ENCODE peak calls at places on chromosomes 11 and 22, in nine cellular contexts. One of them, this sample, is unnamed.

GRCh38 chr22:39266398-39267030 is 21.7 kb upstream of the PDGFB start:
- DNase-seq in activated T-cell treated with anti-CD3 and anti-CD28 coated beads, Interleukin-2, amount 50 U/mL, for 1 hour: no peak
- DNase-seq in activated CD4-positive, CD25-positive, alpha-beta regulatory T cell treated with anti-CD3 and anti-CD28 coated beads, Interleukin-2, amount 50 U/mL, for 72 hours: no peak
- DNase-seq in pulmonary artery endothelial cell: no peak
- DNase-seq in CD8-positive, alpha-beta T cell: no peak
- DNase-seq in AG09309: no peak
- DNase-seq in fibroblast of villous mesenchyme: peak; percentile 83
- DNase-seq in GM04503: no peak
- DNase-seq in germinal center: no peak
- DNase-seq in this sample: no peak

GRCh38 chr11:59079089-59079488 is 7.0 kb upstream of the GLYATL1B start:
- DNase-seq in fibroblast of villous mesenchyme: no peak
- DNase-seq in CD8-positive, alpha-beta T cell: no peak
- DNase-seq in pulmonary artery endothelial cell: no peak
- DNase-seq in activated CD4-positive, CD25-positive, alpha-beta regulatory T cell treated with anti-CD3 and anti-CD28 coated beads, Interleukin-2, amount 50 U/mL, for 72 hours: no peak
- DNase-seq in germinal center: no peak
- DNase-seq in AG09309: no peak
- DNase-seq in activated T-cell treated with anti-CD3 and anti-CD28 coated beads, Interleukin-2, amount 50 U/mL, for 1 hour: no peak
- DNase-seq in GM04503: no peak
- DNase-seq in this sample: no peak

GRCh38 chr22:19821523-19822300 is 33.0 kb downstream of the GNB1L start:
- DNase-seq in germinal center: no peak
- DNase-seq in CD8-positive, alpha-beta T cell: no peak
- DNase-seq in AG09309: no peak
- DNase-seq in pulmonary artery endothelial cell: no peak
- DNase-seq in GM04503: no peak
- DNase-seq in activated CD4-positive, CD25-positive, alpha-beta regulatory T cell treated with anti-CD3 and anti-CD28 coated beads, Interleukin-2, amount 50 U/mL, for 72 hours: no peak
- DNase-seq in fibroblast of villous mesenchyme: no peak
- DNase-seq in activated T-cell treated with anti-CD3 and anti-CD28 coated beads, Interleukin-2, amount 50 U/mL, for 1 hour: no peak
- DNase-seq in this sample: no peak

GRCh38 chr11:35173011-35173511 is 34.1 kb downstream of the CD44 start:
- DNase-seq in germinal center: peak; percentile 35
- DNase-seq in activated T-cell treated with anti-CD3 and anti-CD28 coated beads, Interleukin-2, amount 50 U/mL, for 1 hour: no peak
- DNase-seq in activated CD4-positive, CD25-positive, alpha-beta regulatory T cell treated with anti-CD3 and anti-CD28 coated beads, Interleukin-2, amount 50 U/mL, for 72 hours: no peak
- DNase-seq in pulmonary artery endothelial cell: no peak
- DNase-seq in AG09309: no peak
- DNase-seq in CD8-positive, alpha-beta T cell: no peak
- DNase-seq in GM04503: no peak
- DNase-seq in fibroblast of villous mesenchyme: peak; percentile 66
- DNase-seq in this sample: no peak

GRCh38 chr22:36986242-36986821 is 32.9 kb downstream of the TST start:
- DNase-seq in germinal center: peak; percentile 48
- DNase-seq in fibroblast of villous mesenchyme: no peak
- DNase-seq in pulmonary artery endothelial cell: no peak
- DNase-seq in activated CD4-positive, CD25-positive, alpha-beta regulatory T cell treated with anti-CD3 and anti-CD28 coated beads, Interleukin-2, amount 50 U/mL, for 72 hours: peak; percentile 74
- DNase-seq in GM04503: no peak
- DNase-seq in AG09309: no peak
- DNase-seq in CD8-positive, alpha-beta T cell: no peak
- DNase-seq in activated T-cell treated with anti-CD3 and anti-CD28 coated beads, Interleukin-2, amount 50 U/mL, for 1 hour: peak; percentile 41
- DNase-seq in this sample: no peak

GRCh38 chr11:43943357-43943930 is 1.0 kb downstream of the C11orf96 start:
- DNase-seq in activated CD4-positive, CD25-positive, alpha-beta regulatory T cell treated with anti-CD3 and anti-CD28 coated beads, Interleukin-2, amount 50 U/mL, for 72 hours: no peak
- DNase-seq in germinal center: no peak
- DNase-seq in fibroblast of villous mesenchyme: peak; percentile 19
- DNase-seq in CD8-positive, alpha-beta T cell: no peak
- DNase-seq in GM04503: no peak
- DNase-seq in AG09309: no peak
- DNase-seq in activated T-cell treated with anti-CD3 and anti-CD28 coated beads, Interleukin-2, amount 50 U/mL, for 1 hour: no peak
- DNase-seq in pulmonary artery endothelial cell: no peak
- DNase-seq in this sample: no peak

GRCh38 chr11:74749965-74750296 is 1.3 kb downstream of the RNF169 start:
- DNase-seq in activated CD4-positive, CD25-positive, alpha-beta regulatory T cell treated with anti-CD3 and anti-CD28 coated beads, Interleukin-2, amount 50 U/mL, for 72 hours: no peak
- DNase-seq in AG09309: no peak
- DNase-seq in fibroblast of villous mesenchyme: peak; percentile 22
- DNase-seq in germinal center: no peak
- DNase-seq in CD8-positive, alpha-beta T cell: no peak
- DNase-seq in pulmonary artery endothelial cell: no peak
- DNase-seq in activated T-cell treated with anti-CD3 and anti-CD28 coated beads, Interleukin-2, amount 50 U/mL, for 1 hour: no peak
- DNase-seq in GM04503: no peak
- DNase-seq in this sample: no peak

GRCh38 chr22:19656541-19657251 is 57.6 kb upstream of the SEPTIN5 start:
- DNase-seq in CD8-positive, alpha-beta T cell: no peak
- DNase-seq in activated T-cell treated with anti-CD3 and anti-CD28 coated beads, Interleukin-2, amount 50 U/mL, for 1 hour: no peak
- DNase-seq in germinal center: no peak
- DNase-seq in pulmonary artery endothelial cell: no peak
- DNase-seq in fibroblast of villous mesenchyme: no peak
- DNase-seq in GM04503: no peak
- DNase-seq in AG09309: no peak
- DNase-seq in activated CD4-positive, CD25-positive, alpha-beta regulatory T cell treated with anti-CD3 and anti-CD28 coated beads, Interleukin-2, amount 50 U/mL, for 72 hours: peak; percentile 24
- DNase-seq in this sample: no peak

GRCh38 chr11:120335928-120336640 is at the start of gene ARHGEF12:
- DNase-seq in CD8-positive, alpha-beta T cell: peak; percentile 27
- DNase-seq in fibroblast of villous mesenchyme: peak; percentile 99
- DNase-seq in activated T-cell treated with anti-CD3 and anti-CD28 coated beads, Interleukin-2, amount 50 U/mL, for 1 hour: peak; percentile 76
- DNase-seq in pulmonary artery endothelial cell: peak; percentile 93
- DNase-seq in germinal center: peak; percentile 91
- DNase-seq in GM04503: peak; percentile 65
- DNase-seq in activated CD4-positive, CD25-positive, alpha-beta regulatory T cell treated with anti-CD3 and anti-CD28 coated beads, Interleukin-2, amount 50 U/mL, for 72 hours: peak; percentile 83
- DNase-seq in AG09309: peak; percentile 93
- DNase-seq in this sample: peak; percentile 49

GRCh38 chr22:38455530-38456271 is 702 bp upstream of the KCNJ4 start:
- DNase-seq in activated CD4-positive, CD25-positive, alpha-beta regulatory T cell treated with anti-CD3 and anti-CD28 coated beads, Interleukin-2, amount 50 U/mL, for 72 hours: no peak
- DNase-seq in AG09309: no peak
- DNase-seq in GM04503: no peak
- DNase-seq in germinal center: no peak
- DNase-seq in pulmonary artery endothelial cell: no peak
- DNase-seq in activated T-cell treated with anti-CD3 and anti-CD28 coated beads, Interleukin-2, amount 50 U/mL, for 1 hour: peak; percentile 33
- DNase-seq in fibroblast of villous mesenchyme: peak; percentile 25
- DNase-seq in CD8-positive, alpha-beta T cell: no peak
- DNase-seq in this sample: peak; percentile 24

GRCh38 chr11:100942016-100942415 is 187.6 kb downstream of the PGR start:
- DNase-seq in activated CD4-positive, CD25-positive, alpha-beta regulatory T cell treated with anti-CD3 and anti-CD28 coated beads, Interleukin-2, amount 50 U/mL, for 72 hours: no peak
- DNase-seq in pulmonary artery endothelial cell: no peak
- DNase-seq in CD8-positive, alpha-beta T cell: no peak
- DNase-seq in germinal center: no peak
- DNase-seq in AG09309: no peak
- DNase-seq in GM04503: no peak
- DNase-seq in activated T-cell treated with anti-CD3 and anti-CD28 coated beads, Interleukin-2, amount 50 U/mL, for 1 hour: no peak
- DNase-seq in fibroblast of villous mesenchyme: peak; percentile 51
- DNase-seq in this sample: no peak

GRCh38 chr22:24968066-24968561 is 15.6 kb downstream of the KIAA1671 start:
- DNase-seq in pulmonary artery endothelial cell: no peak
- DNase-seq in GM04503: no peak
- DNase-seq in germinal center: no peak
- DNase-seq in activated T-cell treated with anti-CD3 and anti-CD28 coated beads, Interleukin-2, amount 50 U/mL, for 1 hour: no peak
- DNase-seq in activated CD4-positive, CD25-positive, alpha-beta regulatory T cell treated with anti-CD3 and anti-CD28 coated beads, Interleukin-2, amount 50 U/mL, for 72 hours: no peak
- DNase-seq in AG09309: no peak
- DNase-seq in fibroblast of villous mesenchyme: no peak
- DNase-seq in CD8-positive, alpha-beta T cell: no peak
- DNase-seq in this sample: no peak

GRCh38 chr11:18001191-18001590 is 11.7 kb downstream of the SERGEF start:
- DNase-seq in AG09309: no peak
- DNase-seq in GM04503: no peak
- DNase-seq in activated T-cell treated with anti-CD3 and anti-CD28 coated beads, Interleukin-2, amount 50 U/mL, for 1 hour: no peak
- DNase-seq in CD8-positive, alpha-beta T cell: no peak
- DNase-seq in pulmonary artery endothelial cell: no peak
- DNase-seq in activated CD4-positive, CD25-positive, alpha-beta regulatory T cell treated with anti-CD3 and anti-CD28 coated beads, Interleukin-2, amount 50 U/mL, for 72 hours: no peak
- DNase-seq in fibroblast of villous mesenchyme: no peak
- DNase-seq in germinal center: no peak
- DNase-seq in this sample: no peak

GRCh38 chr22:49119551-49119952 is 708.1 kb downstream of the BRD1 start:
- DNase-seq in activated CD4-positive, CD25-positive, alpha-beta regulatory T cell treated with anti-CD3 and anti-CD28 coated beads, Interleukin-2, amount 50 U/mL, for 72 hours: no peak
- DNase-seq in activated T-cell treated with anti-CD3 and anti-CD28 coated beads, Interleukin-2, amount 50 U/mL, for 1 hour: no peak
- DNase-seq in germinal center: no peak
- DNase-seq in GM04503: no peak
- DNase-seq in fibroblast of villous mesenchyme: peak; percentile 1
- DNase-seq in CD8-positive, alpha-beta T cell: no peak
- DNase-seq in pulmonary artery endothelial cell: no peak
- DNase-seq in AG09309: no peak
- DNase-seq in this sample: no peak

This sample was measured in T-helper 9 cell.